ENCODE peak calls at places on chromosomes 12 and 14, in five cellular contexts. F is PC-3, O is IMR-90, W is neural progenitor cell, L is PC-9. Z is an unnamed sample.

GRCh38 chr12:7099290-7099996 is 7.2 kb upstream of the C1R start:
- DNase-seq in F (no peak), O (no peak), L (no peak), W (no peak), Z (no peak)

GRCh38 chr14:93549578-93549977 is 118.8 kb downstream of the UNC79 start:
- DNase-seq in L (no peak), F (peak), W (no peak), O (no peak), Z (no peak)

GRCh38 chr14:30608533-30609006 is 13.5 kb upstream of the SCFD1 start:
- DNase-seq in F (peak), W (no peak), O (peak), L (no peak), Z (peak)

GRCh38 chr14:30808576-30808975 is 65.8 kb upstream of the COCH start:
- DNase-seq in F (peak), W (no peak), O (no peak), L (no peak), Z (no peak)

GRCh38 chr12:85835810-85836715 is at the start of gene RASSF9:
- DNase-seq in O (peak), W (peak), L (no peak), F (peak), Z (no peak)

GRCh38 chr14:95222151-95222631 is 64.9 kb upstream of the DICER1 start:
- DNase-seq in O (peak), L (no peak), F (peak), W (no peak), Z (peak)

GRCh38 chr12:19382563-19382962 is 56.7 kb upstream of the AEBP2 start:
- DNase-seq in O (no peak), L (no peak), F (no peak), W (no peak), Z (no peak)

GRCh38 chr12:37546901-37547475 is 769.6 kb upstream of the ALG10B start:
- DNase-seq in L (no peak), O (no peak), W (no peak), F (no peak), Z (no peak)

GRCh38 chr12:47808049-47808448 is 11.7 kb downstream of the HDAC7 start:
- DNase-seq in W (no peak), O (peak), F (no peak), L (no peak), Z (peak)

GRCh38 chr12:4535871-4536270 is 2.8 kb upstream of the RAD51AP1 start:
- DNase-seq in O (no peak), F (no peak), L (no peak), W (no peak), Z (no peak)

GRCh38 chr12:132065609-132066344 is 78.3 kb downstream of the DDX51 start:
- DNase-seq in L (no peak), W (no peak), F (no peak), O (no peak), Z (no peak)

GRCh38 chr14:104133496-104133895 is 4.9 kb upstream of the KIF26A start:
- DNase-seq in W (no peak), L (no peak), O (no peak), F (no peak), Z (no peak)

GRCh38 chr12:122203301-122203967 is at the start of gene B3GNT4:
- DNase-seq in W (peak), L (no peak), F (peak), O (peak), Z (peak)

GRCh38 chr12:49223122-49223521 is 34.2 kb upstream of the TUBA1A start:
- DNase-seq in F (no peak), W (no peak), O (no peak), L (no peak), Z (no peak)

GRCh38 chr12:59452746-59453145 is 143.1 kb upstream of the SLC16A7 start:
- DNase-seq in F (peak), W (no peak), L (no peak), O (peak), Z (no peak)

GRCh38 chr14:100629098-100629497 is 41.9 kb upstream of the BEGAIN start:
- DNase-seq in L (no peak), F (no peak), O (no peak), W (no peak), Z (no peak)

GRCh38 chr12:101832030-101832429 is 1.3 kb upstream of the GNPTAB start:
- DNase-seq in F (peak), O (no peak), W (no peak), L (no peak), Z (no peak)

GRCh38 chr12:101826766-101827368 is 3.9 kb downstream of the GNPTAB start:
- DNase-seq in W (no peak), F (no peak), O (no peak), L (no peak), Z (no peak)

GRCh38 chr12:101828463-101829196 is 2.1 kb downstream of the GNPTAB start:
- DNase-seq in O (no peak), L (no peak), W (no peak), F (no peak), Z (no peak)

GRCh38 chr12:101830391-101831325 is at the start of gene GNPTAB:
- DNase-seq in O (peak), W (peak), F (peak), L (peak), Z (peak)

DNA sequence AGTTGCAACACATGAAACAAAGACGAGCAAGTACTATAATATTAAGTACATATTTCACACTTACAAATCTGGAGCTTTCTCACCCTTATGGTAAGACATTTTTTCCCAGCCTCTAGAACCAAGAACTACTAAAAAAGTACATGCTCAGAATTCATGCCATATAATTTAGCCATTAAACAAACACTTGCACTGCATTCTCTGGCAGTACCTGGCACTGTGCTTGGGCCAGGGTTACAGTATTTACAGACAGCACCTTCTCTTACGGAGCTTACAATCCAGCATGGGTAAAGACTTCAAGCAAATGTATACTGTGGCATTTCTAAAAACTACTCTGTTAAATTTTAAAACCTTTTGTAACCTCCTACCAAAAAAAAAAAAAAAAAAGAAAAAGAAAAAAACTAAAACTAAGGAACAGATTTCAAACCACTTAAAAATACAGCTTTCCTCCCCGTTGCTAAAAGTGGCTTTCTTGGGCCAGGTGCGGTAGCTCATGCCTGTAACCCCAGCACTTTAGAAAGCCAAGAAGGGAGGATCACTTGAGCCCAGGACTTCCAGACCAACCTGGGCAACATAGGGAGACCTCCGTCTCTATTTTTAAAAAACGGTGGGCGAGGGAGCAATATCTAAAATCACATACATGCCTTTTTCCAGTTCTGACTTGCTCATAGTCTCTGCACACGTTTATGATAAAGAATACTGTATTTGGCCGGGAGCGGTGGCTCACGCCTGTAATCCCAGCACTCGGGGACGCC is 944 bp downstream of the GNPTAB start:
- DNase-seq in F (peak), W (no peak), L (no peak), O (no peak), Z (no peak)
- H3K4me2 ChIP-seq in F (peak), W (peak), L (peak), O (peak), Z (peak)

GRCh38 chr12:94405378-94406116 is 54.1 kb downstream of the CEP83 start:
- DNase-seq in F (no peak), L (no peak), O (no peak), W (no peak), Z (peak)
- H3K4me2 ChIP-seq in F (no peak), L (no peak), O (peak), W (no peak), Z (no peak)

GRCh38 chr14:97057238-97057637 is 260.1 kb downstream of the VRK1 start:
- DNase-seq in L (no peak), W (no peak), O (no peak), F (no peak), Z (no peak)

GRCh38 chr14:97058071-97058470 is 260.9 kb downstream of the VRK1 start:
- DNase-seq in F (no peak), O (no peak), W (no peak), L (no peak), Z (no peak)

GRCh38 chr14:97061714-97062113 is 264.5 kb downstream of the VRK1 start:
- DNase-seq in W (no peak), O (no peak), L (no peak), F (no peak), Z (no peak)

GRCh38 chr14:97058589-97058988 is 261.4 kb downstream of the VRK1 start:
- DNase-seq in W (no peak), O (no peak), L (no peak), F (no peak), Z (no peak)

GRCh38 chr14:97061198-97061597 is 264.0 kb downstream of the VRK1 start:
- DNase-seq in O (no peak), F (no peak), W (no peak), L (no peak), Z (no peak)
- H3K4me2 ChIP-seq in O (no peak), F (no peak), W (no peak), L (no peak), Z (no peak)

DNA sequence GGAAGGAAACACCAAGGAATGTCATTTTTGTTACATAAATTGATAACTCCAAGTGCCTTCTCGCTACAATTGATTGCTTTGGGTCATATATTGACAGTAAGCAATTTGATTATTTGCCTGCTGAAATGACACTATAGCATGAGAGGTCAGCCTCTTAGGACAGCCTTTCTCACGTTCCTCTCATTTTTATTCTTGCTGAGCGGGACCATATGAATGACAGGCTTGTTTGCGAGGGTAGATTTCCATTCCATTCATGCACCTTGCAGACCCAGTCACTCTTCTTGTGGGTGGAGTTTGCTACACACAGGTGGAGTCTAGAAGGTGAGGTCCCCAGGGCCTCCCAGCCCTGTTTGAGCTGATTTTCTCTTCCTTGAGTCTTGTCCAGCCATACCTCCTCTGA is 27.3 kb downstream of the DAAM1 start:
- DNase-seq in L (no peak), F (no peak), O (no peak), W (no peak), Z (peak)
- H3K4me2 ChIP-seq in L (no peak), F (no peak), O (no peak), W (no peak), Z (no peak)